ENCODE peak calls at places on chromosomes 6 and 20, in six cellular contexts. One of them, this sample, is unnamed.

GRCh38 chr20:41900292-41900691 is 282.1 kb upstream of the CHD6 start:
- DNase-seq in stimulated activated CD4-positive, alpha-beta T cell treated with anti-CD3 and anti-CD28 coated beads, Interleukin-15, amount 100 ng/mL, for 1 hour: no peak
- DNase-seq in nucleus accumbens: no peak
- DNase-seq in HepG2: no peak
- DNase-seq in NCI-H1092 treated with DMSO at 0.1 percent for 48 hours: no peak
- DNase-seq in hepatocyte: no peak
- DNase-seq in this sample: no peak

GRCh38 chr6:112044856-112045255 is 9.0 kb upstream of the CCN6 start:
- DNase-seq in stimulated activated CD4-positive, alpha-beta T cell treated with anti-CD3 and anti-CD28 coated beads, Interleukin-15, amount 100 ng/mL, for 1 hour: no peak
- DNase-seq in nucleus accumbens: no peak
- DNase-seq in HepG2: no peak
- DNase-seq in NCI-H1092 treated with DMSO at 0.1 percent for 48 hours: no peak
- DNase-seq in hepatocyte: no peak
- DNase-seq in this sample: no peak

GRCh38 chr6:156731436-156731835 is 45.7 kb upstream of the ARID1B start:
- DNase-seq in stimulated activated CD4-positive, alpha-beta T cell treated with anti-CD3 and anti-CD28 coated beads, Interleukin-15, amount 100 ng/mL, for 1 hour: no peak
- DNase-seq in nucleus accumbens: no peak
- DNase-seq in HepG2: no peak
- DNase-seq in NCI-H1092 treated with DMSO at 0.1 percent for 48 hours: peak
- DNase-seq in hepatocyte: no peak
- DNase-seq in this sample: no peak

GRCh38 chr6:19865178-19865577 is 28.0 kb downstream of the ID4 start:
- DNase-seq in stimulated activated CD4-positive, alpha-beta T cell treated with anti-CD3 and anti-CD28 coated beads, Interleukin-15, amount 100 ng/mL, for 1 hour: no peak
- DNase-seq in nucleus accumbens: no peak
- DNase-seq in HepG2: no peak
- DNase-seq in NCI-H1092 treated with DMSO at 0.1 percent for 48 hours: peak
- DNase-seq in hepatocyte: no peak
- DNase-seq in this sample: no peak

GRCh38 chr20:62198496-62198895 is 15.7 kb downstream of the MTG2 start:
- DNase-seq in stimulated activated CD4-positive, alpha-beta T cell treated with anti-CD3 and anti-CD28 coated beads, Interleukin-15, amount 100 ng/mL, for 1 hour: no peak
- DNase-seq in nucleus accumbens: no peak
- DNase-seq in HepG2: no peak
- DNase-seq in NCI-H1092 treated with DMSO at 0.1 percent for 48 hours: no peak
- DNase-seq in hepatocyte: no peak
- DNase-seq in this sample: no peak

GRCh38 chr6:36169023-36170007 is 27.2 kb upstream of the BRPF3 start:
- DNase-seq in stimulated activated CD4-positive, alpha-beta T cell treated with anti-CD3 and anti-CD28 coated beads, Interleukin-15, amount 100 ng/mL, for 1 hour: no peak
- DNase-seq in nucleus accumbens: no peak
- DNase-seq in HepG2: no peak
- DNase-seq in NCI-H1092 treated with DMSO at 0.1 percent for 48 hours: no peak
- DNase-seq in hepatocyte: no peak
- DNase-seq in this sample: no peak

GRCh38 chr6:166365221-166365620 is 17.5 kb downstream of the MPC1 start:
- DNase-seq in stimulated activated CD4-positive, alpha-beta T cell treated with anti-CD3 and anti-CD28 coated beads, Interleukin-15, amount 100 ng/mL, for 1 hour: no peak
- DNase-seq in nucleus accumbens: no peak
- DNase-seq in HepG2: no peak
- DNase-seq in NCI-H1092 treated with DMSO at 0.1 percent for 48 hours: no peak
- DNase-seq in hepatocyte: no peak
- DNase-seq in this sample: no peak

GRCh38 chr20:24984963-24985640 is 7.4 kb downstream of the APMAP start:
- DNase-seq in stimulated activated CD4-positive, alpha-beta T cell treated with anti-CD3 and anti-CD28 coated beads, Interleukin-15, amount 100 ng/mL, for 1 hour: no peak
- DNase-seq in nucleus accumbens: no peak
- DNase-seq in HepG2: no peak
- DNase-seq in NCI-H1092 treated with DMSO at 0.1 percent for 48 hours: no peak
- DNase-seq in hepatocyte: no peak
- DNase-seq in this sample: no peak

GRCh38 chr20:23027721-23028120 is 7.4 kb upstream of the SSTR4 start:
- DNase-seq in stimulated activated CD4-positive, alpha-beta T cell treated with anti-CD3 and anti-CD28 coated beads, Interleukin-15, amount 100 ng/mL, for 1 hour: no peak
- DNase-seq in nucleus accumbens: no peak
- DNase-seq in HepG2: no peak
- DNase-seq in NCI-H1092 treated with DMSO at 0.1 percent for 48 hours: no peak
- DNase-seq in hepatocyte: no peak
- DNase-seq in this sample: no peak

GRCh38 chr6:149508485-149508884 is 23.7 kb upstream of the ZC3H12D start:
- DNase-seq in stimulated activated CD4-positive, alpha-beta T cell treated with anti-CD3 and anti-CD28 coated beads, Interleukin-15, amount 100 ng/mL, for 1 hour: no peak
- DNase-seq in nucleus accumbens: no peak
- DNase-seq in HepG2: no peak
- DNase-seq in NCI-H1092 treated with DMSO at 0.1 percent for 48 hours: no peak
- DNase-seq in hepatocyte: no peak
- DNase-seq in this sample: no peak

GRCh38 chr6:25477006-25477590 is 174.9 kb upstream of the SCGN start:
- DNase-seq in stimulated activated CD4-positive, alpha-beta T cell treated with anti-CD3 and anti-CD28 coated beads, Interleukin-15, amount 100 ng/mL, for 1 hour: no peak
- DNase-seq in nucleus accumbens: no peak
- DNase-seq in HepG2: no peak
- DNase-seq in NCI-H1092 treated with DMSO at 0.1 percent for 48 hours: no peak
- DNase-seq in hepatocyte: peak
- DNase-seq in this sample: no peak

GRCh38 chr6:40986364-40986763 is 52.7 kb downstream of the UNC5CL start:
- DNase-seq in stimulated activated CD4-positive, alpha-beta T cell treated with anti-CD3 and anti-CD28 coated beads, Interleukin-15, amount 100 ng/mL, for 1 hour: no peak
- DNase-seq in nucleus accumbens: no peak
- DNase-seq in HepG2: no peak
- DNase-seq in NCI-H1092 treated with DMSO at 0.1 percent for 48 hours: no peak
- DNase-seq in hepatocyte: no peak
- DNase-seq in this sample: no peak

GRCh38 chr20:33789109-33789857 is 21.9 kb upstream of the CHMP4B start:
- DNase-seq in stimulated activated CD4-positive, alpha-beta T cell treated with anti-CD3 and anti-CD28 coated beads, Interleukin-15, amount 100 ng/mL, for 1 hour: no peak
- DNase-seq in nucleus accumbens: no peak
- DNase-seq in HepG2: peak
- DNase-seq in NCI-H1092 treated with DMSO at 0.1 percent for 48 hours: no peak
- DNase-seq in hepatocyte: peak
- DNase-seq in this sample: no peak

GRCh38 chr6:68008445-68008844 is 626.6 kb upstream of the ADGRB3 start:
- DNase-seq in stimulated activated CD4-positive, alpha-beta T cell treated with anti-CD3 and anti-CD28 coated beads, Interleukin-15, amount 100 ng/mL, for 1 hour: no peak
- DNase-seq in nucleus accumbens: no peak
- DNase-seq in HepG2: no peak
- DNase-seq in NCI-H1092 treated with DMSO at 0.1 percent for 48 hours: no peak
- DNase-seq in hepatocyte: no peak
- DNase-seq in this sample: no peak

GRCh38 chr6:83509416-83509815 is 2.9 kb upstream of the PRSS35 start:
- DNase-seq in stimulated activated CD4-positive, alpha-beta T cell treated with anti-CD3 and anti-CD28 coated beads, Interleukin-15, amount 100 ng/mL, for 1 hour: no peak
- DNase-seq in nucleus accumbens: no peak
- DNase-seq in HepG2: no peak
- DNase-seq in NCI-H1092 treated with DMSO at 0.1 percent for 48 hours: no peak
- DNase-seq in hepatocyte: no peak
- DNase-seq in this sample: no peak

GRCh38 chr6:118391086-118391485 is 157.0 kb upstream of the PLN start:
- DNase-seq in stimulated activated CD4-positive, alpha-beta T cell treated with anti-CD3 and anti-CD28 coated beads, Interleukin-15, amount 100 ng/mL, for 1 hour: no peak
- DNase-seq in nucleus accumbens: no peak
- DNase-seq in HepG2: no peak
- DNase-seq in NCI-H1092 treated with DMSO at 0.1 percent for 48 hours: no peak
- DNase-seq in hepatocyte: no peak
- DNase-seq in this sample: no peak

GRCh38 chr6:92748131-92748530 is 671.2 kb downstream of the EPHA7 start:
- DNase-seq in stimulated activated CD4-positive, alpha-beta T cell treated with anti-CD3 and anti-CD28 coated beads, Interleukin-15, amount 100 ng/mL, for 1 hour: no peak
- DNase-seq in nucleus accumbens: no peak
- DNase-seq in HepG2: no peak
- DNase-seq in NCI-H1092 treated with DMSO at 0.1 percent for 48 hours: no peak
- DNase-seq in hepatocyte: no peak
- DNase-seq in this sample: no peak

GRCh38 chr6:131199568-131200272 is 64.5 kb downstream of the AKAP7 start:
- DNase-seq in stimulated activated CD4-positive, alpha-beta T cell treated with anti-CD3 and anti-CD28 coated beads, Interleukin-15, amount 100 ng/mL, for 1 hour: peak
- DNase-seq in nucleus accumbens: no peak
- DNase-seq in HepG2: peak
- DNase-seq in NCI-H1092 treated with DMSO at 0.1 percent for 48 hours: no peak
- DNase-seq in hepatocyte: peak
- DNase-seq in this sample: no peak

GRCh38 chr20:21322921-21323321 is 19.8 kb downstream of the XRN2 start:
- DNase-seq in stimulated activated CD4-positive, alpha-beta T cell treated with anti-CD3 and anti-CD28 coated beads, Interleukin-15, amount 100 ng/mL, for 1 hour: no peak
- DNase-seq in nucleus accumbens: no peak
- DNase-seq in HepG2: no peak
- DNase-seq in NCI-H1092 treated with DMSO at 0.1 percent for 48 hours: no peak
- DNase-seq in hepatocyte: no peak
- DNase-seq in this sample: no peak

GRCh38 chr6:147900191-147900830 is 391.8 kb downstream of the SAMD5 start:
- DNase-seq in stimulated activated CD4-positive, alpha-beta T cell treated with anti-CD3 and anti-CD28 coated beads, Interleukin-15, amount 100 ng/mL, for 1 hour: no peak
- DNase-seq in nucleus accumbens: no peak
- DNase-seq in HepG2: no peak
- DNase-seq in NCI-H1092 treated with DMSO at 0.1 percent for 48 hours: no peak
- DNase-seq in hepatocyte: no peak
- DNase-seq in this sample: no peak

GRCh38 chr6:35148167-35148741 is 7.1 kb upstream of the TCP11 start:
- DNase-seq in stimulated activated CD4-positive, alpha-beta T cell treated with anti-CD3 and anti-CD28 coated beads, Interleukin-15, amount 100 ng/mL, for 1 hour: no peak
- DNase-seq in nucleus accumbens: no peak
- DNase-seq in HepG2: no peak
- DNase-seq in NCI-H1092 treated with DMSO at 0.1 percent for 48 hours: no peak
- DNase-seq in hepatocyte: no peak
- DNase-seq in this sample: no peak

GRCh38 chr6:129239825-129240491 is 357.0 kb downstream of the LAMA2 start:
- DNase-seq in stimulated activated CD4-positive, alpha-beta T cell treated with anti-CD3 and anti-CD28 coated beads, Interleukin-15, amount 100 ng/mL, for 1 hour: no peak
- DNase-seq in nucleus accumbens: no peak
- DNase-seq in HepG2: no peak
- DNase-seq in NCI-H1092 treated with DMSO at 0.1 percent for 48 hours: no peak
- DNase-seq in hepatocyte: no peak
- DNase-seq in this sample: no peak

GRCh38 chr6:137044366-137045220 is at the start of gene IL20RA:
- DNase-seq in stimulated activated CD4-positive, alpha-beta T cell treated with anti-CD3 and anti-CD28 coated beads, Interleukin-15, amount 100 ng/mL, for 1 hour: no peak
- DNase-seq in nucleus accumbens: no peak
- DNase-seq in HepG2: no peak
- DNase-seq in NCI-H1092 treated with DMSO at 0.1 percent for 48 hours: peak
- DNase-seq in hepatocyte: peak
- DNase-seq in this sample: peak

GRCh38 chr6:40395066-40395697 is 192.0 kb downstream of the LRFN2 start:
- DNase-seq in stimulated activated CD4-positive, alpha-beta T cell treated with anti-CD3 and anti-CD28 coated beads, Interleukin-15, amount 100 ng/mL, for 1 hour: no peak
- DNase-seq in nucleus accumbens: no peak
- DNase-seq in HepG2: no peak
- DNase-seq in NCI-H1092 treated with DMSO at 0.1 percent for 48 hours: peak
- DNase-seq in hepatocyte: no peak
- DNase-seq in this sample: peak

GRCh38 chr6:45987866-45988265 is 27.8 kb downstream of the CLIC5 start:
- DNase-seq in stimulated activated CD4-positive, alpha-beta T cell treated with anti-CD3 and anti-CD28 coated beads, Interleukin-15, amount 100 ng/mL, for 1 hour: no peak
- DNase-seq in nucleus accumbens: no peak
- DNase-seq in HepG2: no peak
- DNase-seq in NCI-H1092 treated with DMSO at 0.1 percent for 48 hours: no peak
- DNase-seq in hepatocyte: peak
- DNase-seq in this sample: no peak

GRCh38 chr6:113876654-113877053 is 19.5 kb downstream of the MARCKS start:
- DNase-seq in stimulated activated CD4-positive, alpha-beta T cell treated with anti-CD3 and anti-CD28 coated beads, Interleukin-15, amount 100 ng/mL, for 1 hour: no peak
- DNase-seq in nucleus accumbens: no peak
- DNase-seq in HepG2: no peak
- DNase-seq in NCI-H1092 treated with DMSO at 0.1 percent for 48 hours: no peak
- DNase-seq in hepatocyte: no peak
- DNase-seq in this sample: no peak

GRCh38 chr6:84921891-84922290 is 157.5 kb upstream of the TBX18 start:
- DNase-seq in stimulated activated CD4-positive, alpha-beta T cell treated with anti-CD3 and anti-CD28 coated beads, Interleukin-15, amount 100 ng/mL, for 1 hour: no peak
- DNase-seq in nucleus accumbens: no peak
- DNase-seq in HepG2: no peak
- DNase-seq in NCI-H1092 treated with DMSO at 0.1 percent for 48 hours: peak
- DNase-seq in hepatocyte: no peak
- DNase-seq in this sample: no peak

GRCh38 chr20:43955244-43956191 is 40.9 kb downstream of the TOX2 start:
- DNase-seq in stimulated activated CD4-positive, alpha-beta T cell treated with anti-CD3 and anti-CD28 coated beads, Interleukin-15, amount 100 ng/mL, for 1 hour: no peak
- DNase-seq in nucleus accumbens: no peak
- DNase-seq in HepG2: no peak
- DNase-seq in NCI-H1092 treated with DMSO at 0.1 percent for 48 hours: no peak
- DNase-seq in hepatocyte: no peak
- DNase-seq in this sample: no peak

GRCh38 chr20:50996901-50997830 is 25.7 kb downstream of the KCNG1 start:
- DNase-seq in stimulated activated CD4-positive, alpha-beta T cell treated with anti-CD3 and anti-CD28 coated beads, Interleukin-15, amount 100 ng/mL, for 1 hour: no peak
- DNase-seq in nucleus accumbens: no peak
- DNase-seq in HepG2: no peak
- DNase-seq in NCI-H1092 treated with DMSO at 0.1 percent for 48 hours: no peak
- DNase-seq in hepatocyte: no peak
- DNase-seq in this sample: no peak

GRCh38 chr6:12832341-12832740 is 115.8 kb downstream of the PHACTR1 start:
- DNase-seq in stimulated activated CD4-positive, alpha-beta T cell treated with anti-CD3 and anti-CD28 coated beads, Interleukin-15, amount 100 ng/mL, for 1 hour: no peak
- DNase-seq in nucleus accumbens: no peak
- DNase-seq in HepG2: no peak
- DNase-seq in NCI-H1092 treated with DMSO at 0.1 percent for 48 hours: no peak
- DNase-seq in hepatocyte: no peak
- DNase-seq in this sample: no peak

GRCh38 chr6:20873425-20874190 is 339.4 kb downstream of the CDKAL1 start:
- DNase-seq in stimulated activated CD4-positive, alpha-beta T cell treated with anti-CD3 and anti-CD28 coated beads, Interleukin-15, amount 100 ng/mL, for 1 hour: no peak
- DNase-seq in nucleus accumbens: no peak
- DNase-seq in HepG2: no peak
- DNase-seq in NCI-H1092 treated with DMSO at 0.1 percent for 48 hours: no peak
- DNase-seq in hepatocyte: no peak
- DNase-seq in this sample: no peak

GRCh38 chr20:48189177-48189576 is 403.9 kb upstream of the SULF2 start:
- DNase-seq in stimulated activated CD4-positive, alpha-beta T cell treated with anti-CD3 and anti-CD28 coated beads, Interleukin-15, amount 100 ng/mL, for 1 hour: no peak
- DNase-seq in nucleus accumbens: no peak
- DNase-seq in HepG2: peak
- DNase-seq in NCI-H1092 treated with DMSO at 0.1 percent for 48 hours: peak
- DNase-seq in hepatocyte: no peak
- DNase-seq in this sample: no peak